ENCODE peak calls at places on chromosomes 13 and 19, in nine cellular contexts. One of them, this sample, is unnamed.

GRCh38 chr19:50416034-50416814 is 2.5 kb upstream of the SPIB start:
- DNase-seq in HS-5: no peak
- DNase-seq in fibroblast of the conjunctiva: no peak
- DNase-seq in epithelial cell of prostate: no peak
- DNase-seq in NCI-H1105: no peak
- DNase-seq in NCI-H748 treated with DMSO at 0.1 percent for 48 hours: no peak
- DNase-seq in T-helper 1 cell: no peak
- DNase-seq in fibroblast of mammary gland: no peak
- DNase-seq in caudate nucleus: no peak
- DNase-seq in this sample: no peak

GRCh38 chr19:12156254-12157058 is at the start of gene ZNF625:
- DNase-seq in HS-5: peak
- DNase-seq in fibroblast of the conjunctiva: peak
- DNase-seq in epithelial cell of prostate: peak
- DNase-seq in NCI-H1105: peak
- DNase-seq in NCI-H748 treated with DMSO at 0.1 percent for 48 hours: peak
- DNase-seq in T-helper 1 cell: no peak
- DNase-seq in fibroblast of mammary gland: peak
- DNase-seq in caudate nucleus: peak
- DNase-seq in this sample: peak

GRCh38 chr13:66660013-66660804 is 569.9 kb downstream of the PCDH9 start:
- DNase-seq in HS-5: peak
- DNase-seq in fibroblast of the conjunctiva: peak
- DNase-seq in epithelial cell of prostate: peak
- DNase-seq in NCI-H1105: no peak
- DNase-seq in NCI-H748 treated with DMSO at 0.1 percent for 48 hours: no peak
- DNase-seq in T-helper 1 cell: no peak
- DNase-seq in fibroblast of mammary gland: peak
- DNase-seq in caudate nucleus: no peak
- DNase-seq in this sample: peak

GRCh38 chr19:47056416-47056815 is 8.0 kb upstream of the TMEM160 start:
- DNase-seq in HS-5: no peak
- DNase-seq in fibroblast of the conjunctiva: no peak
- DNase-seq in epithelial cell of prostate: no peak
- DNase-seq in NCI-H1105: peak
- DNase-seq in NCI-H748 treated with DMSO at 0.1 percent for 48 hours: no peak
- DNase-seq in T-helper 1 cell: no peak
- DNase-seq in fibroblast of mammary gland: no peak
- DNase-seq in caudate nucleus: no peak
- DNase-seq in this sample: no peak

GRCh38 chr19:2733930-2734588 is 5.8 kb downstream of the SLC39A3 start:
- DNase-seq in HS-5: no peak
- DNase-seq in fibroblast of the conjunctiva: no peak
- DNase-seq in epithelial cell of prostate: peak
- DNase-seq in NCI-H1105: no peak
- DNase-seq in NCI-H748 treated with DMSO at 0.1 percent for 48 hours: no peak
- DNase-seq in T-helper 1 cell: no peak
- DNase-seq in fibroblast of mammary gland: peak
- DNase-seq in caudate nucleus: no peak
- DNase-seq in this sample: peak

GRCh38 chr13:50291611-50292010 is 276.4 kb downstream of the KCNRG start:
- DNase-seq in HS-5: no peak
- DNase-seq in fibroblast of the conjunctiva: no peak
- DNase-seq in epithelial cell of prostate: no peak
- DNase-seq in NCI-H1105: no peak
- DNase-seq in NCI-H748 treated with DMSO at 0.1 percent for 48 hours: no peak
- DNase-seq in T-helper 1 cell: no peak
- DNase-seq in fibroblast of mammary gland: peak
- DNase-seq in caudate nucleus: no peak
- DNase-seq in this sample: no peak

GRCh38 chr19:40365613-40366401 is 17.3 kb downstream of the PLD3 start:
- DNase-seq in HS-5: no peak
- DNase-seq in fibroblast of the conjunctiva: peak
- DNase-seq in epithelial cell of prostate: no peak
- DNase-seq in NCI-H1105: no peak
- DNase-seq in NCI-H748 treated with DMSO at 0.1 percent for 48 hours: no peak
- DNase-seq in T-helper 1 cell: no peak
- DNase-seq in fibroblast of mammary gland: peak
- DNase-seq in caudate nucleus: peak
- DNase-seq in this sample: peak

GRCh38 chr19:51339687-51340656 is 2.0 kb downstream of the VSIG10L start:
- DNase-seq in HS-5: peak
- DNase-seq in fibroblast of the conjunctiva: peak
- DNase-seq in epithelial cell of prostate: peak
- DNase-seq in NCI-H1105: no peak
- DNase-seq in NCI-H748 treated with DMSO at 0.1 percent for 48 hours: no peak
- DNase-seq in T-helper 1 cell: peak
- DNase-seq in fibroblast of mammary gland: peak
- DNase-seq in caudate nucleus: peak
- DNase-seq in this sample: peak

This sample was measured in NCI-H2227 treated with DMSO at 0.1 percent for 48 hours.